ENCODE peak calls at places on chromosomes 16 and 17, in four cellular contexts. K is endothelial cell, Z is PC-9, N is activated B cell treated with CpG ODN at 0.5 μM for 24 hours. L is an unnamed sample.
A peak's percentile ranks its signal among the peaks of the same experiment; 100 is the strongest.

GRCh38 chr17:32913593-32913992 is 14.4 kb upstream of the TMEM98 start:
- DNase-seq in K (no peak), Z (no peak), N (no peak), L (no peak)

GRCh38 chr17:40536731-40537171 is 28.5 kb downstream of the CCR7 start:
- DNase-seq in N (peak; percentile 15), Z (no peak), K (peak; percentile 51), L (peak; percentile 77)

GRCh38 chr17:27349540-27350021 is 55.7 kb downstream of the WSB1 start:
- DNase-seq in Z (no peak), N (no peak), K (no peak), L (no peak)

GRCh38 chr17:35322749-35323148 is 50.7 kb downstream of the SLFN11 start:
- DNase-seq in K (no peak), N (no peak), Z (no peak), L (no peak)

GRCh38 chr17:21539146-21539545 is 153.2 kb upstream of the KCNJ18 start:
- DNase-seq in N (no peak), K (no peak), Z (no peak), L (peak; percentile 26)

GRCh38 chr17:1742371-1743093 is at the start of gene SERPINF2:
- DNase-seq in N (no peak), K (no peak), Z (no peak), L (no peak)

GRCh38 chr17:83099570-83100181 is 20.3 kb downstream of the METRNL start:
- DNase-seq in N (no peak), Z (peak; percentile 62), K (no peak), L (no peak)

GRCh38 chr17:52148288-52148968 is 10.1 kb downstream of the CA10 start:
- DNase-seq in N (no peak), K (no peak), Z (no peak), L (no peak)

GRCh38 chr16:29653436-29653835 is 9.6 kb upstream of the SPN start:
- DNase-seq in K (no peak), Z (no peak), N (peak; percentile 38), L (no peak)

GRCh38 chr17:2074919-2075318 is 20.0 kb downstream of the HIC1 start:
- DNase-seq in Z (no peak), N (no peak), K (no peak), L (no peak)

GRCh38 chr17:44688675-44689491 is 693 bp downstream of the CCDC43 start:
- DNase-seq in K (no peak), Z (no peak), N (no peak), L (peak; percentile 20)

GRCh38 chr17:70552230-70552981 is 383.1 kb downstream of the KCNJ2 start:
- DNase-seq in N (no peak), Z (no peak), K (no peak), L (peak; percentile 63)

GRCh38 chr17:66855204-66855603 is 20.3 kb downstream of the CACNG5 start:
- DNase-seq in Z (peak; percentile 32), N (no peak), K (no peak), L (no peak)

GRCh38 chr16:53509906-53510703 is 7.1 kb upstream of the AKTIP start:
- DNase-seq in K (peak; percentile 59), N (peak; percentile 38), Z (peak; percentile 50), L (peak; percentile 81)

GRCh38 chr17:9434502-9435113 is 141.0 kb downstream of the STX8 start:
- DNase-seq in Z (peak; percentile 50), N (no peak), K (no peak), L (no peak)

GRCh38 chr17:35716897-35717839 is 14.3 kb upstream of the RASL10B start:
- DNase-seq in K (no peak), N (no peak), Z (no peak), L (peak; percentile 23)

GRCh38 chr16:74761665-74762064 is 13.0 kb downstream of the FA2H start:
- DNase-seq in Z (no peak), K (no peak), N (no peak), L (no peak)

GRCh38 chr17:80886641-80887573 is 104.7 kb upstream of the CHMP6 start:
- DNase-seq in Z (no peak), K (no peak), N (no peak), L (no peak)

GRCh38 chr16:31200821-31201510 is 1.6 kb downstream of the PYCARD start:
- DNase-seq in N (no peak), Z (peak; percentile 31), K (no peak), L (no peak)

GRCh38 chr17:69609495-69610315 is 195.2 kb downstream of the MAP2K6 start:
- DNase-seq in Z (peak; percentile 1), N (no peak), K (peak; percentile 34), L (peak; percentile 51)

GRCh38 chr17:79795795-79796569 is 895 bp downstream of the CBX8 start:
- DNase-seq in Z (peak; percentile 7), N (no peak), K (no peak), L (no peak)

GRCh38 chr17:69492410-69493071 is 78.0 kb downstream of the MAP2K6 start:
- DNase-seq in N (no peak), K (peak; percentile 7), Z (peak; percentile 7), L (peak; percentile 32)

GRCh38 chr16:56841233-56841632 is 23.8 kb upstream of the SLC12A3 start:
- DNase-seq in Z (no peak), K (no peak), N (no peak), L (peak; percentile 22)

GRCh38 chr16:35797811-35798210 is 2338.4 kb downstream of the TP53TG3F start:
- DNase-seq in Z (no peak), N (no peak), K (no peak), L (no peak)

GRCh38 chr17:40956401-40957254 is 10.1 kb downstream of the KRT39 start:
- DNase-seq in K (no peak), Z (peak; percentile 33), N (no peak), L (peak; percentile 42)

GRCh38 chr17:14340968-14341412 is 40.1 kb downstream of the HS3ST3B1 start:
- DNase-seq in Z (no peak), K (no peak), N (no peak), L (no peak)

GRCh38 chr16:1890024-1890700 is 18.2 kb upstream of the MEIOB start:
- DNase-seq in Z (no peak), K (no peak), N (no peak), L (no peak)

GRCh38 chr16:46826618-46827017 is 4.4 kb downstream of the C16orf87 start:
- DNase-seq in K (no peak), Z (no peak), N (no peak), L (peak; percentile 11)

GRCh38 chr16:47061204-47061603 is 82.5 kb downstream of the NETO2 start:
- DNase-seq in K (no peak), Z (no peak), N (no peak), L (no peak)

GRCh38 chr16:1859650-1860049 is 12.3 kb downstream of the MEIOB start:
- DNase-seq in Z (peak; percentile 45), N (no peak), K (no peak), L (no peak)

GRCh38 chr16:4227040-4227332 is 14.9 kb downstream of the SRL start:
- DNase-seq in Z (no peak), K (no peak), N (no peak), L (no peak)

GRCh38 chr17:58333396-58334207 is 5.0 kb upstream of the TSPOAP1 start:
- DNase-seq in N (no peak), Z (no peak), K (no peak), L (no peak)

GRCh38 chr17:9668532-9668931 is 23.2 kb downstream of the USP43 start:
- DNase-seq in N (no peak), K (no peak), Z (peak; percentile 54), L (no peak)

GRCh38 chr17:72351884-72352346 is 231.1 kb downstream of the SOX9 start:
- DNase-seq in Z (no peak), K (no peak), N (no peak), L (no peak)

GRCh38 chr17:7560172-7561027 is 1.3 kb upstream of the SENP3 start:
- DNase-seq in K (peak; percentile 85), Z (no peak), N (peak; percentile 61), L (peak; percentile 65)

GRCh38 chr17:79294459-79295071 is 219.9 kb downstream of the ENGASE start:
- DNase-seq in K (peak; percentile 91), N (peak; percentile 34), Z (peak; percentile 35), L (peak; percentile 53)

GRCh38 chr16:87448866-87449265 is 44.0 kb downstream of the ZCCHC14 start:
- DNase-seq in N (no peak), Z (no peak), K (no peak), L (no peak)
- TF ChIP-seq CTCF in N (no peak), Z (no peak), K (no peak), L (no peak)

DNA sequence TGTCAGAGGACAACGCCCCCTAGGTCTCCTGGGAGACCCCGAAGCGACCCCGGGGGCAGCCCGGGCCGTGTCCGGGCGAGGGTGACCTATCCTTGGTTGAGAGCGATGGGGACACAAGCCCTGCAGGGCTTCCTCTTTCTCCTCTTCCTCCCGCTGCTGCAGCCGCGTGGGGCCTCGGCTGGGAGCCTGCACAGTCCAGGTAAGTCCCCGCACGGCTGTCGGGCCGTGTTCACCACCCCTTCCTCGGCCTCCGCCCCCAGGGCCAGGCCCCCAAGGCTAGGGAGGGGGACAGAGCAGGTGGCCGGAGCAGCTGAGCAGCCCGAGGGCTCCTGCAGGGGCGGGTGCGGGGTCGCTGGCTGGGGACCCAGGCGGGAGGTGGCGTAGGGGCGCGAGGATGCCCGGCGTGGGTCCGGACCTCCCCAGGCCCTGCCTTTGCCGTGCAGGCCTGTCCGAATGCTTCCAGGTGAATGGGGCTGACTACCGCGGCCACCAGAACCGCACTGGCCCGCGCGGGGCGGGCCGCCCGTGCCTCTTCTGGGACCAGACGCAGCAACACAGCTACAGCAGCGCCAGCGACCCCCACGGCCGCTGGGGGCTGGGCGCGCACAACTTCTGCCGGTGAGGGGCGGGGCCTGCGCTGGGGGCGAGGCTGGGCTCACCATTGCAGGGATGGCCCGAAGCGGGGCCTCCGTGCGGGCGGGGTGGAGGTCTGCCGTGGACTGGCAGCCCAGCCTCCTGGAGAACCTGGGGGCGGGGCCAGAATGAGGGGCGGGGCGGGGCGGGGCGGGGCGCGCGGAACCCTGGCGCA is 545 bp downstream of the KREMEN2 start:
- DNase-seq in K (peak; percentile 50), N (peak; percentile 50), Z (peak; percentile 93), L (no peak)
- TF ChIP-seq CTCF in K (no peak), N (no peak), Z (no peak), L (no peak)

DNA sequence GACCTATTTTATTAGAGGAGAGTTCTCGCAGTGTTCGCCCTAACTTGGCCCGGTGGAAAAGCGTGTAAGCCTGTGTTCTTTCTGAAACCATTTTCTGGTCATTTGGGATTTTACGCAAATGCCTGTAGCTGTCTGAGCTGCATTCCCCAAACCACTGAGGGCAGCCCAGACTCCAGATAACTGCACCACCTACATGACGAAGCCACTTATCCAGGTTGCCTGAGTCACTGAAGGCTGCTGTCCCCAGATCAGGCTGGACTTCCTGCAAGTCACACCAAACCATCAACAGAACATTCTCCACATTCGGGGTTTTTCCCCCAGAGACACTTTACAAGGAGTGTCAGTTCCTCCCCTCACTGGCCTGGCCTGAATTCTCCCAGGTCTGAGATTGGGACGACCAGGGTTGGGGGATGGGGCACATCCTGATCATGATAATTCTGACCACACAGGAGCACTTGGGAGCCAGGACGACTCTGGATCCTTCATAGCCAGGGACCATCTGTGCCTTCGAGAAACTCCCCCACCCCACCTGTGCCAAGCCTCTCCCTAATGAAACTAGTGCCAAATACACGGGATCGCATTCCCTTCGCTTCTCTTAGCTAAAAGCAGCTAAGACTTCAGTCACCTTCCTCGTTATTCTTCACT is 2.3 kb downstream of the RPRML start:
- DNase-seq in K (no peak), N (no peak), Z (peak; percentile 46), L (no peak)
- TF ChIP-seq CTCF in K (no peak), N (no peak), Z (peak; percentile 50), L (no peak)

GRCh38 chr16:85823328-85823920 is 23.9 kb downstream of the COX4I1 start:
- DNase-seq in K (no peak), Z (no peak), N (no peak), L (no peak)

GRCh38 chr16:85828166-85828565 is 28.7 kb downstream of the COX4I1 start:
- DNase-seq in K (no peak), Z (no peak), N (no peak), L (no peak)

GRCh38 chr16:85826686-85827247 is 27.3 kb downstream of the COX4I1 start:
- DNase-seq in Z (no peak), N (no peak), K (no peak), L (no peak)

GRCh38 chr16:85824161-85825135 is 25.0 kb downstream of the COX4I1 start:
- DNase-seq in Z (no peak), K (no peak), N (no peak), L (no peak)

GRCh38 chr16:85825326-85825725 is 25.8 kb downstream of the COX4I1 start:
- DNase-seq in N (no peak), K (no peak), Z (no peak), L (no peak)
- TF ChIP-seq CTCF in N (no peak), K (peak; percentile 18), Z (peak; percentile 21), L (no peak)

L was measured in fibroblast of pulmonary artery.